ENCODE peak calls at places on chromosomes 3 and 15, in four cellular contexts. U is H1, H is H9, O is IMR-90. K is an unnamed sample.

GRCh38 chr15:65914981-65915925 is 46.0 kb downstream of the RAB11A start:
- DNase-seq in H (no peak), U (no peak), O (no peak), K (no peak)

GRCh38 chr3:189232790-189233189 is 61.0 kb downstream of the TPRG1 start:
- DNase-seq in H (no peak), U (no peak), O (no peak), K (no peak)

GRCh38 chr15:70164910-70165791 is 67.4 kb upstream of the TLE3 start:
- DNase-seq in U (no peak), O (no peak), H (no peak), K (peak; percentile 65)

GRCh38 chr15:40161693-40162401 is 978 bp downstream of the BUB1B start:
- DNase-seq in H (no peak), O (no peak), U (no peak), K (no peak)

GRCh38 chr3:58047806-58048205 is 39.6 kb downstream of the FLNB start:
- DNase-seq in U (no peak), H (no peak), O (peak; percentile 92), K (peak; percentile 81)

GRCh38 chr3:119149484-119149883 is 3.5 kb downstream of the TEX55 start:
- DNase-seq in O (peak; percentile 92), U (no peak), H (no peak), K (no peak)

GRCh38 chr3:181302960-181303359 is 313.4 kb upstream of the DNAJC19 start:
- DNase-seq in O (no peak), H (no peak), U (no peak), K (no peak)

GRCh38 chr3:47414666-47415587 is 34.1 kb downstream of the PTPN23 start:
- DNase-seq in U (no peak), O (no peak), H (no peak), K (no peak)

GRCh38 chr15:91263632-91264477 is 163.8 kb downstream of the SV2B start:
- DNase-seq in O (peak; percentile 17), U (no peak), H (no peak), K (peak; percentile 10)

GRCh38 chr3:148727242-148727641 is 29.5 kb downstream of the AGTR1 start:
- DNase-seq in O (no peak), H (peak; percentile 68), U (peak; percentile 53), K (peak; percentile 76)

GRCh38 chr3:184562875-184563568 is 1.4 kb downstream of the EPHB3 start:
- DNase-seq in H (no peak), O (peak; percentile 22), U (no peak), K (peak; percentile 34)

GRCh38 chr3:11591401-11592266 is 52.1 kb downstream of the VGLL4 start:
- DNase-seq in U (no peak), O (peak; percentile 87), H (peak; percentile 54), K (peak; percentile 98)

GRCh38 chr3:38085943-38086324 is 46.9 kb downstream of the DLEC1 start:
- DNase-seq in H (no peak), O (no peak), U (no peak), K (no peak)

GRCh38 chr3:52742418-52743041 is 28.2 kb downstream of the NEK4 start:
- DNase-seq in H (no peak), O (peak; percentile 34), U (no peak), K (peak; percentile 36)

GRCh38 chr15:63439536-63440264 is 58.1 kb upstream of the CA12 start:
- DNase-seq in H (no peak), O (peak; percentile 65), U (no peak), K (no peak)

GRCh38 chr3:60932669-60933068 is 318.6 kb downstream of the FHIT start:
- DNase-seq in O (no peak), U (no peak), H (no peak), K (peak; percentile 57)

GRCh38 chr3:166837535-166837934 is 542.6 kb downstream of the ZBBX start:
- DNase-seq in H (peak; percentile 31), O (no peak), U (no peak), K (peak; percentile 67)

GRCh38 chr15:63191895-63192603 is 2.6 kb downstream of the RAB8B start:
- DNase-seq in H (no peak), U (no peak), O (no peak), K (no peak)

GRCh38 chr3:37766220-37766605 is 95.5 kb upstream of the CTDSPL start:
- DNase-seq in O (no peak), H (no peak), U (no peak), K (no peak)

GRCh38 chr3:95184038-95184437 is 1121.2 kb downstream of the NSUN3 start:
- DNase-seq in O (no peak), U (no peak), H (peak; percentile 23), K (peak; percentile 5)

GRCh38 chr3:88180398-88180999 is 30.7 kb downstream of the C3orf38 start:
- DNase-seq in H (no peak), O (peak; percentile 58), U (no peak), K (peak; percentile 55)

GRCh38 chr3:71468311-71469130 is 115.0 kb downstream of the FOXP1 start:
- DNase-seq in H (no peak), O (no peak), U (no peak), K (peak; percentile 38)

GRCh38 chr3:146781606-146782005 is 176.5 kb upstream of the PLSCR5 start:
- DNase-seq in U (no peak), H (no peak), O (peak; percentile 29), K (no peak)

GRCh38 chr3:84444726-84445521 is 513.9 kb upstream of the CADM2 start:
- DNase-seq in O (no peak), U (no peak), H (no peak), K (no peak)

GRCh38 chr15:40957581-40958051 is 4.3 kb downstream of the CHAC1 start:
- DNase-seq in H (no peak), O (no peak), U (no peak), K (no peak)

GRCh38 chr15:33489335-33489734 is 178.6 kb downstream of the RYR3 start:
- DNase-seq in U (no peak), H (no peak), O (no peak), K (no peak)

DNA sequence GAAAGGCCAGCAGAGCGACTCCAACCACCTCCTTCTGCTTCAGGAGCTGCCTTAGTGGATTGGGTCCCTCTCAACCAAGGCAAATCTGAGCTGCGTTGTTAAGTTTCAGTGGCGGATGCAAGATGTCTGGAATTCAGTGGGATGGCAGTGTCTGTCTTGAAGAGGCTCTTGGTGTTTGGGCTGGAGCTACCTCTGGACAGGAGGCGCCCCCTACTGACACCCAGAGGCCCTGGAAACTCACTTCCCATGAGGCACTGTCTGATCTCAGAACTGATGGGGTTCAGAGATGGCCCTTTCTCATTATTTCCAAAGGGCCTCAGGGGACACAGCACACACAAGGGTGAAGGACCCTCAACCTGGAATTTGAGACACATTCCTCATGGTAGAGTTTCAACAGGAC is 6.0 kb upstream of the SLC28A1 start:
- DNase-seq in U (peak; percentile 77), H (peak; percentile 82), O (peak; percentile 44), K (peak; percentile 83)
- H4K8ac ChIP-seq in U (no peak overlapping the region), H (no peak overlapping the region), O (no peak overlapping the region), K (no peak overlapping the region)

GRCh38 chr15:80966431-80967197 is 23.0 kb downstream of the MESD start:
- DNase-seq in U (peak; percentile 41), H (no peak), O (no peak), K (no peak)

GRCh38 chr15:80969316-80969715 is 20.3 kb downstream of the MESD start:
- DNase-seq in O (no peak), U (peak; percentile 16), H (no peak), K (no peak)

GRCh38 chr15:80970018-80970657 is 19.5 kb downstream of the MESD start:
- DNase-seq in O (peak; percentile 54), U (peak; percentile 78), H (no peak), K (peak; percentile 66)

GRCh38 chr15:80967991-80968510 is 21.6 kb downstream of the MESD start:
- DNase-seq in H (no peak), U (peak; percentile 41), O (no peak), K (no peak)

DNA sequence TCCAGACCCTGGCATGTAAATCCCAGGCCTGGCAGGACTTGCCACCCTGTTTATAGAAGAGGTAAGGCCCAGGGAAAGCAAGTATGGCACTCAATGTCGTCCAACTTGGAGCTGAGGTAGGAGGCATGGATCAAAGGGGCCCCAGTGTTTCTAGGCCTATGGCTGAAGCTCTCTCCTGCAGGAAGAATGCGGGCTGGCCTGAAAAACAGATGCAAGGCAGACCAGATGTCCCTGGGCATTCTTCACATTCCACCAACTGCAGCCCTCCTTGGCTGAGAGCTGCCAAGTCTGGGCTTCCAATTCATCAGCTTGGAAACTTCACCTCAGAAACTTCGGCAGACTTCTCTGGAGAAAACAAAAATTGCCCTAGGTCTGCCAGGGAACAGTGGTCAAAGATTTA is 22.2 kb downstream of the MESD start:
- DNase-seq in U (peak; percentile 59), H (peak; percentile 91), O (peak; percentile 76), K (peak; percentile 96)
- H3K56ac ChIP-seq in U (no peak overlapping the region), H (no peak overlapping the region), O (no peak overlapping the region), K (no peak overlapping the region)

DNA sequence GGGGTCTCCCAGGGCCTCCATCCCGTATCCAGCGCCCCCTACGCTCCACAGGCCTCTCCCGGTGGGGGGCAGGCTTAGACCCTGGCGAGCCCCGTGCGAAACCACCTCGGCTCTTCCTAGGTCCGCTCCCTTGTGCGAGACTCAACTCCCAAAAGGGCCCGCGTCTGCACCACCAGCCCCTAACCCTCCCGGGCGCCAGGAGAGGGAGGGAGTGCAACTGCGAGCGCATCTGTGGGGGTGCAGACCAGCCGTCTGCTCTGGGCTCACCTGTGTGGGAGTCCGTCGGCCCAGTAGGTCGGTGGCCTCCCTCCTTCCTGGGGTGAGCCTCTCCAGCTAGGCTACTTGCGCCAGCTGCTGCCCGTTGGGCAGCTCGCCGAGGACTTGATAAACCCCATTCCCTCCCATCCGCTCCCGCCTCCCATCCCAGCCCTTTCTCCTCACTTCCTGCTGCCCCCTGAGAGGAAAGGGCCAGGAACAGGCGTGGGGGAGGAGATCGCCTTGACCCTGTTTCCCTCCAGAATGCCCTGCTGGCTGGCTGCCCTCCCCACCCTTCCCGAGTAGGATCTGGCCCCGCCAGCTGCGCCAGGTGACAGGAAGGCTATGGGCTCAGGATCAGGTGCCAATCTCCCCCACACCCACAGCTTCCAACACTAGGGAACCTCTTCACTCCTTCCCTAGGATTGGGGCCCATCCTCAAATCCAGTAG is at the start of gene HYAL2:
- DNase-seq in O (no peak), U (peak; percentile 76), H (peak; percentile 67), K (peak; percentile 61)
- H4K8ac ChIP-seq in O (peak within 1 kb of the TSS; percentile 96), U (peak within 1 kb of the TSS; percentile 36), H (no peak within 1 kb of the TSS), K (no peak within 1 kb of the TSS)

GRCh38 chr3:155158361-155159037 is 78.4 kb downstream of the MME start:
- DNase-seq in O (peak; percentile 7), U (no peak), H (no peak), K (no peak)
- H3K56ac ChIP-seq in O (no peak overlapping the region), U (no peak overlapping the region), H (no peak overlapping the region), K (no peak overlapping the region)